ENCODE peak calls at places on chromosome 1, in five cellular contexts. V is AG10803, R is choroid plexus epithelial cell, Q is IMR-90, B is fibroblast of the aortic adventitia. E is an unnamed sample.
A peak's percentile ranks its signal among the peaks of the same experiment; 100 is the strongest.

GRCh38 chr1:74964508-74964907 is 169.7 kb upstream of the LHX8 start:
- DNase-seq in R (peak; percentile 0), V (no peak), B (peak; percentile 0), Q (no peak), E (no peak)

GRCh38 chr1:31621872-31622730 is 4.6 kb downstream of the HCRTR1 start:
- DNase-seq in R (no peak), B (no peak), V (no peak), Q (no peak), E (no peak)

GRCh38 chr1:30678209-30678608 is 45.2 kb downstream of the MATN1 start:
- DNase-seq in B (no peak), R (no peak), V (no peak), Q (no peak), E (no peak)

GRCh38 chr1:206029484-206029883 is 5.8 kb upstream of the CTSE start:
- DNase-seq in B (peak; percentile 83), V (peak; percentile 40), R (peak; percentile 91), Q (peak; percentile 20), E (no peak)

GRCh38 chr1:22773981-22774471 is 63.4 kb downstream of the EPHB2 start:
- DNase-seq in V (peak; percentile 77), R (peak; percentile 23), B (peak; percentile 93), Q (peak; percentile 38), E (peak; percentile 36)

GRCh38 chr1:66137235-66137634 is 344.5 kb downstream of the PDE4B start:
- DNase-seq in B (no peak), V (peak; percentile 38), R (no peak), Q (peak; percentile 6), E (no peak)

GRCh38 chr1:117857434-117857833 is 72.0 kb downstream of the GDAP2 start:
- DNase-seq in V (no peak), Q (peak; percentile 4), R (no peak), B (peak; percentile 37), E (no peak)

GRCh38 chr1:39789571-39790110 is 976 bp upstream of the BMP8B start:
- DNase-seq in B (no peak), V (no peak), Q (no peak), R (no peak), E (no peak)

GRCh38 chr1:39917825-39918224 is 16.1 kb upstream of the MYCL start:
- DNase-seq in B (no peak), R (peak; percentile 57), V (peak; percentile 13), Q (no peak), E (no peak)

GRCh38 chr1:153387001-153387400 is 3.9 kb downstream of the S100A8 start:
- DNase-seq in R (no peak), Q (no peak), B (no peak), V (no peak), E (no peak)

GRCh38 chr1:41740630-41741239 is 178.0 kb downstream of the HIVEP3 start:
- DNase-seq in R (no peak), B (no peak), Q (no peak), V (peak; percentile 9), E (no peak)

GRCh38 chr1:162029205-162029604 is 5.5 kb upstream of the OLFML2B start:
- DNase-seq in Q (no peak), V (no peak), B (no peak), R (no peak), E (no peak)

GRCh38 chr1:231032963-231033362 is 7.1 kb downstream of the FAM89A start:
- DNase-seq in Q (no peak), R (peak; percentile 27), V (no peak), B (no peak), E (no peak)

GRCh38 chr1:228867093-228867950 is 132.0 kb downstream of the RHOU start:
- DNase-seq in R (peak; percentile 88), B (no peak), Q (peak; percentile 25), V (no peak), E (no peak)

GRCh38 chr1:110068646-110069301 is 1.7 kb downstream of the ALX3 start:
- DNase-seq in B (peak; percentile 13), V (no peak), R (no peak), Q (no peak), E (no peak)

GRCh38 chr1:101130673-101131072 is 105.1 kb upstream of the DPH5 start:
- DNase-seq in Q (peak; percentile 40), R (peak; percentile 76), B (peak; percentile 13), V (no peak), E (no peak)

GRCh38 chr1:111406325-111406768 is 21.2 kb downstream of the OVGP1 start:
- DNase-seq in Q (peak; percentile 48), B (peak; percentile 84), R (peak; percentile 70), V (peak; percentile 13), E (peak; percentile 5)

GRCh38 chr1:14347186-14347585 is 251.3 kb upstream of the KAZN start:
- DNase-seq in B (no peak), Q (no peak), V (no peak), R (no peak), E (no peak)

GRCh38 chr1:79074975-79075374 is 68.4 kb upstream of the ADGRL4 start:
- DNase-seq in Q (no peak), R (no peak), B (peak; percentile 7), V (no peak), E (no peak)

GRCh38 chr1:243269461-243269801 is 13.6 kb downstream of the SDCCAG8 start:
- DNase-seq in B (no peak), Q (no peak), R (no peak), V (no peak), E (no peak)

GRCh38 chr1:172342584-172343245 is 77.8 kb upstream of the C1orf105 start:
- DNase-seq in Q (no peak), V (no peak), B (no peak), R (no peak), E (no peak)

GRCh38 chr1:98030483-98030882 is 109.6 kb upstream of the DPYD start:
- DNase-seq in B (peak; percentile 59), R (peak; percentile 48), V (peak; percentile 29), Q (peak; percentile 87), E (no peak)

GRCh38 chr1:210323957-210324356 is 4.7 kb upstream of the HHAT start:
- DNase-seq in Q (no peak), B (no peak), R (no peak), V (no peak), E (no peak)

GRCh38 chr1:5596651-5597050 is 395.6 kb downstream of the NPHP4 start:
- DNase-seq in R (no peak), Q (no peak), V (no peak), B (no peak), E (no peak)

GRCh38 chr1:237205400-237206064 is 163.5 kb downstream of the RYR2 start:
- DNase-seq in Q (peak; percentile 16), R (peak; percentile 6), B (no peak), V (no peak), E (peak; percentile 31)

GRCh38 chr1:22143065-22143514 is at the start of gene WNT4:
- DNase-seq in R (peak; percentile 20), Q (no peak), B (no peak), V (peak; percentile 16), E (no peak)

GRCh38 chr1:50553921-50554320 is 130.7 kb upstream of the DMRTA2 start:
- DNase-seq in Q (no peak), R (no peak), B (no peak), V (no peak), E (no peak)

GRCh38 chr1:16204634-16205332 is 7.7 kb downstream of the ARHGEF19 start:
- DNase-seq in V (no peak), R (peak; percentile 47), Q (no peak), B (no peak), E (no peak)

GRCh38 chr1:74578101-74578500 is 65.7 kb upstream of the LRRC53 start:
- DNase-seq in V (no peak), R (no peak), Q (no peak), B (no peak), E (no peak)

GRCh38 chr1:201531551-201532425 is 7.1 kb upstream of the NAV1 start:
- DNase-seq in Q (no peak), R (no peak), V (peak; percentile 58), B (peak; percentile 58), E (no peak)
- H3K4me3 ChIP-seq in Q (no peak overlapping the region), R (no peak overlapping the region), V (no peak overlapping the region), B (no peak overlapping the region), E (no peak overlapping the region)

GRCh38 chr1:246067432-246068021 is 439.6 kb downstream of the SMYD3 start:
- DNase-seq in R (peak; percentile 65), Q (peak; percentile 54), B (no peak), V (peak; percentile 46), E (no peak)
- TF ChIP-seq CTCF in R (no peak), Q (no peak), B (no peak), V (no peak), E (no peak)

GRCh38 chr1:20493839-20494608 is 8.0 kb upstream of the CAMK2N1 start:
- DNase-seq in R (peak; percentile 89), B (peak; percentile 91), V (peak; percentile 88), Q (peak; percentile 88), E (peak; percentile 82)
- H3K4me3 ChIP-seq in R (no peak overlapping the region), B (no peak overlapping the region), V (no peak overlapping the region), Q (no peak overlapping the region), E (no peak overlapping the region)

GRCh38 chr1:46603481-46603857 is 599 bp downstream of the MKNK1 start:
- DNase-seq in R (peak; percentile 23), B (no peak), Q (no peak), V (no peak), E (no peak)

GRCh38 chr1:46603858-46604549 is at the start of gene MKNK1:
- DNase-seq in Q (peak; percentile 90), B (peak; percentile 91), V (peak; percentile 86), R (peak; percentile 96), E (peak; percentile 85)

GRCh38 chr1:46606255-46606965 is 2.3 kb upstream of the MKNK1 start:
- DNase-seq in V (no peak), Q (peak; percentile 25), R (no peak), B (no peak), E (no peak)

GRCh38 chr1:46601257-46602007 is 2.6 kb downstream of the MKNK1 start:
- DNase-seq in V (no peak), R (no peak), Q (no peak), B (no peak), E (no peak)

GRCh38 chr1:46605242-46605641 is 1.2 kb upstream of the MKNK1 start:
- DNase-seq in R (no peak), Q (no peak), B (no peak), V (no peak), E (no peak)
- TF ChIP-seq CTCF in R (no peak), Q (no peak), B (no peak), V (no peak), E (no peak)

GRCh38 chr1:235942979-235943575 is 76.4 kb upstream of the LYST start:
- DNase-seq in Q (no peak), R (no peak), B (no peak), V (no peak), E (no peak)
- H3K4me3 ChIP-seq in Q (no peak overlapping the region), R (no peak overlapping the region), B (no peak overlapping the region), V (no peak overlapping the region), E (no peak overlapping the region)

GRCh38 chr1:225813250-225813964 is 3.5 kb downstream of the EPHX1 start:
- DNase-seq in V (peak; percentile 86), B (peak; percentile 90), R (peak; percentile 96), Q (peak; percentile 62), E (no peak)

GRCh38 chr1:225812488-225813249 is 2.7 kb downstream of the EPHX1 start:
- DNase-seq in V (peak; percentile 34), B (peak; percentile 30), R (peak; percentile 27), Q (no peak), E (no peak)

GRCh38 chr1:225811622-225812487 is 1.9 kb downstream of the EPHX1 start:
- DNase-seq in B (peak; percentile 30), Q (no peak), V (peak; percentile 25), R (peak; percentile 55), E (no peak)

GRCh38 chr1:225808136-225808535 is 1.8 kb upstream of the EPHX1 start:
- DNase-seq in B (no peak), R (no peak), V (no peak), Q (no peak), E (no peak)

GRCh38 chr1:225809842-225810578 is at the start of gene EPHX1:
- DNase-seq in V (peak; percentile 80), B (peak; percentile 87), Q (peak; percentile 84), R (peak; percentile 89), E (peak; percentile 66)
- TF ChIP-seq CTCF in V (peak; percentile 35), B (peak; percentile 59), Q (peak; percentile 40), R (peak; percentile 45), E (peak; percentile 24)